ENCODE peak calls at places on chromosomes 2 and 18, in five cellular contexts. One of them, this sample, is unnamed.

GRCh38 chr2:105929506-105929905 is 184.8 kb downstream of the NCK2 start:
- DNase-seq in stimulated activated CD4-positive, alpha-beta T cell treated with anti-CD3 and anti-CD28 coated beads, TNF-alpha, amount 100 ng/mL, for 1 hour: peak; percentile 15
- DNase-seq in lung: no peak
- DNase-seq in AG08395: no peak
- DNase-seq in Calu3: no peak
- DNase-seq in this sample: no peak

GRCh38 chr2:120586507-120587283 is 149.0 kb upstream of the GLI2 start:
- DNase-seq in stimulated activated CD4-positive, alpha-beta T cell treated with anti-CD3 and anti-CD28 coated beads, TNF-alpha, amount 100 ng/mL, for 1 hour: no peak
- DNase-seq in lung: no peak
- DNase-seq in AG08395: peak; percentile 27
- DNase-seq in Calu3: no peak
- DNase-seq in this sample: no peak

GRCh38 chr2:222319576-222320440 is 21.0 kb upstream of the PAX3 start:
- DNase-seq in stimulated activated CD4-positive, alpha-beta T cell treated with anti-CD3 and anti-CD28 coated beads, TNF-alpha, amount 100 ng/mL, for 1 hour: no peak
- DNase-seq in lung: no peak
- DNase-seq in AG08395: no peak
- DNase-seq in Calu3: peak; percentile 52
- DNase-seq in this sample: peak; percentile 61

GRCh38 chr18:55786651-55787272 is 198.8 kb upstream of the TCF4 start:
- DNase-seq in stimulated activated CD4-positive, alpha-beta T cell treated with anti-CD3 and anti-CD28 coated beads, TNF-alpha, amount 100 ng/mL, for 1 hour: no peak
- DNase-seq in lung: no peak
- DNase-seq in AG08395: no peak
- DNase-seq in Calu3: no peak
- DNase-seq in this sample: no peak

GRCh38 chr2:191222507-191222906 is 22.7 kb upstream of the MYO1B start:
- DNase-seq in stimulated activated CD4-positive, alpha-beta T cell treated with anti-CD3 and anti-CD28 coated beads, TNF-alpha, amount 100 ng/mL, for 1 hour: no peak
- DNase-seq in lung: no peak
- DNase-seq in AG08395: peak; percentile 62
- DNase-seq in Calu3: no peak
- DNase-seq in this sample: no peak

GRCh38 chr18:11309172-11309571 is 159.8 kb upstream of the PIEZO2 start:
- DNase-seq in stimulated activated CD4-positive, alpha-beta T cell treated with anti-CD3 and anti-CD28 coated beads, TNF-alpha, amount 100 ng/mL, for 1 hour: no peak
- DNase-seq in lung: no peak
- DNase-seq in AG08395: no peak
- DNase-seq in Calu3: no peak
- DNase-seq in this sample: no peak

GRCh38 chr2:108490506-108491122 is 41.6 kb downstream of the GCC2 start:
- DNase-seq in stimulated activated CD4-positive, alpha-beta T cell treated with anti-CD3 and anti-CD28 coated beads, TNF-alpha, amount 100 ng/mL, for 1 hour: no peak
- DNase-seq in lung: no peak
- DNase-seq in AG08395: no peak
- DNase-seq in Calu3: no peak
- DNase-seq in this sample: no peak

GRCh38 chr2:176105078-176105726 is 1.9 kb upstream of the HOXD11 start:
- DNase-seq in stimulated activated CD4-positive, alpha-beta T cell treated with anti-CD3 and anti-CD28 coated beads, TNF-alpha, amount 100 ng/mL, for 1 hour: no peak
- DNase-seq in lung: no peak
- DNase-seq in AG08395: no peak
- DNase-seq in Calu3: no peak
- DNase-seq in this sample: no peak

GRCh38 chr2:225737556-225737955 is 338.0 kb downstream of the NYAP2 start:
- DNase-seq in stimulated activated CD4-positive, alpha-beta T cell treated with anti-CD3 and anti-CD28 coated beads, TNF-alpha, amount 100 ng/mL, for 1 hour: no peak
- DNase-seq in lung: no peak
- DNase-seq in AG08395: peak; percentile 17
- DNase-seq in Calu3: peak; percentile 23
- DNase-seq in this sample: peak; percentile 75

GRCh38 chr2:209456489-209456888 is 32.6 kb downstream of the MAP2 start:
- DNase-seq in stimulated activated CD4-positive, alpha-beta T cell treated with anti-CD3 and anti-CD28 coated beads, TNF-alpha, amount 100 ng/mL, for 1 hour: no peak
- DNase-seq in lung: no peak
- DNase-seq in AG08395: no peak
- DNase-seq in Calu3: no peak
- DNase-seq in this sample: no peak

GRCh38 chr2:206989306-206989705 is 50.0 kb downstream of the CPO start:
- DNase-seq in stimulated activated CD4-positive, alpha-beta T cell treated with anti-CD3 and anti-CD28 coated beads, TNF-alpha, amount 100 ng/mL, for 1 hour: no peak
- DNase-seq in lung: peak; percentile 40
- DNase-seq in AG08395: peak; percentile 27
- DNase-seq in Calu3: peak; percentile 55
- DNase-seq in this sample: peak; percentile 9

GRCh38 chr2:109707281-109708147 is 86.6 kb upstream of the RGPD5 start:
- DNase-seq in stimulated activated CD4-positive, alpha-beta T cell treated with anti-CD3 and anti-CD28 coated beads, TNF-alpha, amount 100 ng/mL, for 1 hour: no peak
- DNase-seq in lung: no peak
- DNase-seq in AG08395: no peak
- DNase-seq in Calu3: no peak
- DNase-seq in this sample: no peak

GRCh38 chr18:11741505-11742145 is 52.6 kb downstream of the GNAL start:
- DNase-seq in stimulated activated CD4-positive, alpha-beta T cell treated with anti-CD3 and anti-CD28 coated beads, TNF-alpha, amount 100 ng/mL, for 1 hour: no peak
- DNase-seq in lung: no peak
- DNase-seq in AG08395: peak; percentile 30
- DNase-seq in Calu3: peak; percentile 17
- DNase-seq in this sample: no peak

GRCh38 chr18:21489119-21489750 is 111.3 kb downstream of the ESCO1 start:
- DNase-seq in stimulated activated CD4-positive, alpha-beta T cell treated with anti-CD3 and anti-CD28 coated beads, TNF-alpha, amount 100 ng/mL, for 1 hour: no peak
- DNase-seq in lung: no peak
- DNase-seq in AG08395: peak; percentile 50
- DNase-seq in Calu3: peak; percentile 60
- DNase-seq in this sample: no peak

GRCh38 chr18:21452381-21452780 is 148.1 kb downstream of the ESCO1 start:
- DNase-seq in stimulated activated CD4-positive, alpha-beta T cell treated with anti-CD3 and anti-CD28 coated beads, TNF-alpha, amount 100 ng/mL, for 1 hour: no peak
- DNase-seq in lung: no peak
- DNase-seq in AG08395: no peak
- DNase-seq in Calu3: no peak
- DNase-seq in this sample: no peak

GRCh38 chr18:13530879-13531387 is 195.4 kb downstream of the FAM210A start:
- DNase-seq in stimulated activated CD4-positive, alpha-beta T cell treated with anti-CD3 and anti-CD28 coated beads, TNF-alpha, amount 100 ng/mL, for 1 hour: no peak
- DNase-seq in lung: no peak
- DNase-seq in AG08395: peak; percentile 79
- DNase-seq in Calu3: peak; percentile 22
- DNase-seq in this sample: peak; percentile 36

GRCh38 chr2:128395640-128396499 is 77.2 kb upstream of the HS6ST1 start:
- DNase-seq in stimulated activated CD4-positive, alpha-beta T cell treated with anti-CD3 and anti-CD28 coated beads, TNF-alpha, amount 100 ng/mL, for 1 hour: no peak
- DNase-seq in lung: no peak
- DNase-seq in AG08395: no peak
- DNase-seq in Calu3: peak; percentile 19
- DNase-seq in this sample: peak; percentile 49

GRCh38 chr2:204608261-204608660 is 63.0 kb downstream of the PARD3B start:
- DNase-seq in stimulated activated CD4-positive, alpha-beta T cell treated with anti-CD3 and anti-CD28 coated beads, TNF-alpha, amount 100 ng/mL, for 1 hour: no peak
- DNase-seq in lung: no peak
- DNase-seq in AG08395: peak; percentile 62
- DNase-seq in Calu3: no peak
- DNase-seq in this sample: no peak

GRCh38 chr2:73700111-73700510 is 37.0 kb downstream of the TPRKB start:
- DNase-seq in stimulated activated CD4-positive, alpha-beta T cell treated with anti-CD3 and anti-CD28 coated beads, TNF-alpha, amount 100 ng/mL, for 1 hour: no peak
- DNase-seq in lung: no peak
- DNase-seq in AG08395: no peak
- DNase-seq in Calu3: no peak
- DNase-seq in this sample: peak; percentile 64

GRCh38 chr2:10008809-10009176 is 34.6 kb upstream of the KLF11 start:
- DNase-seq in stimulated activated CD4-positive, alpha-beta T cell treated with anti-CD3 and anti-CD28 coated beads, TNF-alpha, amount 100 ng/mL, for 1 hour: no peak
- DNase-seq in lung: no peak
- DNase-seq in AG08395: no peak
- DNase-seq in Calu3: no peak
- DNase-seq in this sample: no peak

GRCh38 chr2:190121971-190122370 is 59.4 kb upstream of the MSTN start:
- DNase-seq in stimulated activated CD4-positive, alpha-beta T cell treated with anti-CD3 and anti-CD28 coated beads, TNF-alpha, amount 100 ng/mL, for 1 hour: no peak
- DNase-seq in lung: no peak
- DNase-seq in AG08395: no peak
- DNase-seq in Calu3: no peak
- DNase-seq in this sample: no peak

GRCh38 chr2:160087854-160088745 is 25.7 kb upstream of the PLA2R1 start:
- DNase-seq in stimulated activated CD4-positive, alpha-beta T cell treated with anti-CD3 and anti-CD28 coated beads, TNF-alpha, amount 100 ng/mL, for 1 hour: no peak
- DNase-seq in lung: no peak
- DNase-seq in AG08395: no peak
- DNase-seq in Calu3: peak; percentile 5
- DNase-seq in this sample: no peak

GRCh38 chr2:66559672-66560071 is 124.7 kb downstream of the MEIS1 start:
- DNase-seq in stimulated activated CD4-positive, alpha-beta T cell treated with anti-CD3 and anti-CD28 coated beads, TNF-alpha, amount 100 ng/mL, for 1 hour: no peak
- DNase-seq in lung: no peak
- DNase-seq in AG08395: no peak
- DNase-seq in Calu3: no peak
- DNase-seq in this sample: no peak

GRCh38 chr2:172095905-172096660 is 6.6 kb downstream of the DLX2 start:
- DNase-seq in stimulated activated CD4-positive, alpha-beta T cell treated with anti-CD3 and anti-CD28 coated beads, TNF-alpha, amount 100 ng/mL, for 1 hour: no peak
- DNase-seq in lung: no peak
- DNase-seq in AG08395: no peak
- DNase-seq in Calu3: no peak
- DNase-seq in this sample: peak; percentile 42

This sample was measured in PC-9.